ENCODE peak calls at places on chromosomes 12 and 14, in seven cellular contexts. One of them, this sample, is unnamed.

GRCh38 chr12:43835264-43835655 is 621 bp upstream of the TMEM117 start:
- DNase-seq in H9: no peak
- DNase-seq in H1: no peak
- DNase-seq in trophoblast cell: no peak
- DNase-seq in IMR-90: peak; percentile 4
- DNase-seq in mesendoderm: no peak
- DNase-seq in mesenchymal stem cell: peak; percentile 34
- DNase-seq in this sample: no peak

GRCh38 chr12:84502907-84503787 is 409.5 kb downstream of the SLC6A15 start:
- DNase-seq in IMR-90: peak; percentile 72
- DNase-seq in mesenchymal stem cell: peak; percentile 75
- DNase-seq in H9: peak; percentile 68
- DNase-seq in mesendoderm: peak; percentile 79
- DNase-seq in H1: peak; percentile 69
- DNase-seq in trophoblast cell: peak; percentile 67
- DNase-seq in this sample: peak; percentile 52

GRCh38 chr12:65720739-65721138 is 103.5 kb upstream of the HMGA2 start:
- DNase-seq in IMR-90: no peak
- DNase-seq in H9: no peak
- DNase-seq in mesendoderm: no peak
- DNase-seq in mesenchymal stem cell: peak; percentile 12
- DNase-seq in H1: no peak
- DNase-seq in trophoblast cell: no peak
- DNase-seq in this sample: no peak

GRCh38 chr14:68692916-68693771 is 99.7 kb downstream of the ZFP36L1 start:
- DNase-seq in IMR-90: peak; percentile 82
- DNase-seq in mesendoderm: no peak
- DNase-seq in H1: no peak
- DNase-seq in mesenchymal stem cell: peak; percentile 91
- DNase-seq in H9: no peak
- DNase-seq in trophoblast cell: peak; percentile 64
- DNase-seq in this sample: no peak

GRCh38 chr12:56668197-56668457 is 20.0 kb downstream of the PTGES3 start:
- DNase-seq in trophoblast cell: no peak
- DNase-seq in IMR-90: no peak
- DNase-seq in mesenchymal stem cell: no peak
- DNase-seq in H1: no peak
- DNase-seq in H9: no peak
- DNase-seq in mesendoderm: no peak
- DNase-seq in this sample: no peak

GRCh38 chr14:100679707-100680438 is 46.8 kb upstream of the DLK1 start:
- DNase-seq in mesendoderm: no peak
- DNase-seq in IMR-90: peak; percentile 73
- DNase-seq in H1: no peak
- DNase-seq in H9: no peak
- DNase-seq in trophoblast cell: peak; percentile 60
- DNase-seq in mesenchymal stem cell: peak; percentile 97
- DNase-seq in this sample: no peak

GRCh38 chr12:19778822-19779221 is 339.5 kb downstream of the AEBP2 start:
- DNase-seq in H1: no peak
- DNase-seq in trophoblast cell: no peak
- DNase-seq in mesendoderm: no peak
- DNase-seq in mesenchymal stem cell: no peak
- DNase-seq in H9: no peak
- DNase-seq in IMR-90: no peak
- DNase-seq in this sample: no peak

GRCh38 chr12:50087995-50088394 is 2.9 kb downstream of the SMARCD1 start:
- DNase-seq in trophoblast cell: no peak
- DNase-seq in mesendoderm: no peak
- DNase-seq in mesenchymal stem cell: peak; percentile 54
- DNase-seq in H1: no peak
- DNase-seq in H9: no peak
- DNase-seq in IMR-90: peak; percentile 85
- DNase-seq in this sample: no peak

GRCh38 chr12:57005980-57006808 is at the start of gene ZBTB39:
- DNase-seq in H1: peak; percentile 81
- DNase-seq in H9: peak; percentile 75
- DNase-seq in trophoblast cell: peak; percentile 56
- DNase-seq in mesendoderm: peak; percentile 59
- DNase-seq in mesenchymal stem cell: peak; percentile 54
- DNase-seq in IMR-90: peak; percentile 35
- DNase-seq in this sample: peak; percentile 63

GRCh38 chr14:58327019-58327418 is 28.7 kb downstream of the ARID4A start:
- DNase-seq in trophoblast cell: no peak
- DNase-seq in mesendoderm: no peak
- DNase-seq in IMR-90: no peak
- DNase-seq in H9: no peak
- DNase-seq in mesenchymal stem cell: no peak
- DNase-seq in H1: no peak
- DNase-seq in this sample: no peak

GRCh38 chr12:1632702-1633101 is 3.7 kb downstream of the WNT5B start:
- DNase-seq in H1: no peak
- DNase-seq in mesendoderm: no peak
- DNase-seq in IMR-90: no peak
- DNase-seq in mesenchymal stem cell: no peak
- DNase-seq in trophoblast cell: no peak
- DNase-seq in H9: no peak
- DNase-seq in this sample: no peak

GRCh38 chr12:109098142-109098652 is 800 bp downstream of the UNG start:
- DNase-seq in H9: no peak
- DNase-seq in mesenchymal stem cell: peak; percentile 81
- DNase-seq in trophoblast cell: peak; percentile 61
- DNase-seq in mesendoderm: no peak
- DNase-seq in IMR-90: peak; percentile 60
- DNase-seq in H1: no peak
- DNase-seq in this sample: no peak

GRCh38 chr12:4277856-4278581 is 4.5 kb downstream of the CCND2 start:
- DNase-seq in trophoblast cell: no peak
- DNase-seq in IMR-90: no peak
- DNase-seq in mesendoderm: no peak
- DNase-seq in mesenchymal stem cell: no peak
- DNase-seq in H9: peak; percentile 10
- DNase-seq in H1: no peak
- DNase-seq in this sample: no peak

GRCh38 chr14:70282666-70283065 is 76.8 kb downstream of the COX16 start:
- DNase-seq in IMR-90: no peak
- DNase-seq in trophoblast cell: no peak
- DNase-seq in H9: no peak
- DNase-seq in mesenchymal stem cell: no peak
- DNase-seq in H1: no peak
- DNase-seq in mesendoderm: no peak
- DNase-seq in this sample: no peak

GRCh38 chr14:32507029-32507984 is 178.2 kb downstream of the AKAP6 start:
- DNase-seq in trophoblast cell: peak; percentile 53
- DNase-seq in H9: no peak
- DNase-seq in H1: no peak
- DNase-seq in IMR-90: peak; percentile 90
- DNase-seq in mesenchymal stem cell: peak; percentile 59
- DNase-seq in mesendoderm: peak; percentile 56
- DNase-seq in this sample: no peak

GRCh38 chr14:102539544-102540309 is 30.2 kb upstream of the ANKRD9 start:
- DNase-seq in H9: no peak
- DNase-seq in H1: no peak
- DNase-seq in IMR-90: peak; percentile 58
- DNase-seq in mesenchymal stem cell: no peak
- DNase-seq in trophoblast cell: peak; percentile 66
- DNase-seq in mesendoderm: no peak
- DNase-seq in this sample: no peak

GRCh38 chr14:101230161-101230850 is 326.8 kb upstream of the RTL1 start:
- DNase-seq in mesendoderm: peak; percentile 49
- DNase-seq in H9: peak; percentile 31
- DNase-seq in trophoblast cell: no peak
- DNase-seq in H1: peak; percentile 40
- DNase-seq in IMR-90: no peak
- DNase-seq in mesenchymal stem cell: no peak
- DNase-seq in this sample: no peak

GRCh38 chr14:84797326-84797725 is 732.6 kb upstream of the FLRT2 start:
- DNase-seq in H1: no peak
- DNase-seq in mesenchymal stem cell: no peak
- DNase-seq in IMR-90: no peak
- DNase-seq in H9: no peak
- DNase-seq in trophoblast cell: no peak
- DNase-seq in mesendoderm: no peak
- DNase-seq in this sample: no peak

GRCh38 chr12:49951411-49952105 is 1.0 kb downstream of the AQP2 start:
- DNase-seq in H1: no peak
- DNase-seq in mesendoderm: no peak
- DNase-seq in trophoblast cell: no peak
- DNase-seq in H9: no peak
- DNase-seq in IMR-90: no peak
- DNase-seq in mesenchymal stem cell: no peak
- DNase-seq in this sample: no peak

GRCh38 chr14:26199096-26199495 is 398.7 kb downstream of the NOVA1 start:
- DNase-seq in mesendoderm: peak; percentile 20
- DNase-seq in H1: no peak
- DNase-seq in H9: no peak
- DNase-seq in mesenchymal stem cell: no peak
- DNase-seq in trophoblast cell: no peak
- DNase-seq in IMR-90: no peak
- DNase-seq in this sample: no peak

GRCh38 chr12:57454566-57455373 is at the start of gene INHBE:
- DNase-seq in mesenchymal stem cell: peak; percentile 72
- DNase-seq in trophoblast cell: no peak
- DNase-seq in IMR-90: peak; percentile 96
- DNase-seq in H1: peak; percentile 95
- DNase-seq in mesendoderm: peak; percentile 97
- DNase-seq in H9: peak; percentile 97
- DNase-seq in this sample: peak; percentile 54

GRCh38 chr12:32789446-32789845 is 33.7 kb upstream of the YARS2 start:
- DNase-seq in trophoblast cell: no peak
- DNase-seq in mesenchymal stem cell: no peak
- DNase-seq in IMR-90: no peak
- DNase-seq in mesendoderm: no peak
- DNase-seq in H1: no peak
- DNase-seq in H9: no peak
- DNase-seq in this sample: no peak
- H3K23ac ChIP-seq in trophoblast cell: no peak overlapping the region
- H3K23ac ChIP-seq in mesenchymal stem cell: no peak overlapping the region
- H3K23ac ChIP-seq in IMR-90: no peak overlapping the region
- H3K23ac ChIP-seq in mesendoderm: no peak overlapping the region
- H3K23ac ChIP-seq in H1: no peak overlapping the region
- H3K23ac ChIP-seq in H9: no peak overlapping the region
- H3K23ac ChIP-seq in this sample: no peak overlapping the region

GRCh38 chr14:52876311-52876710 is 74.5 kb downstream of the FERMT2 start:
- DNase-seq in IMR-90: peak; percentile 77
- DNase-seq in mesenchymal stem cell: peak; percentile 37
- DNase-seq in H9: no peak
- DNase-seq in mesendoderm: peak; percentile 70
- DNase-seq in trophoblast cell: peak; percentile 79
- DNase-seq in H1: no peak
- DNase-seq in this sample: no peak
- H3K23ac ChIP-seq in IMR-90: no peak overlapping the region
- H3K23ac ChIP-seq in mesenchymal stem cell: no peak overlapping the region
- H3K23ac ChIP-seq in H9: no peak overlapping the region
- H3K23ac ChIP-seq in mesendoderm: no peak overlapping the region
- H3K23ac ChIP-seq in trophoblast cell: no peak overlapping the region
- H3K23ac ChIP-seq in H1: no peak overlapping the region
- H3K23ac ChIP-seq in this sample: no peak overlapping the region

DNA sequence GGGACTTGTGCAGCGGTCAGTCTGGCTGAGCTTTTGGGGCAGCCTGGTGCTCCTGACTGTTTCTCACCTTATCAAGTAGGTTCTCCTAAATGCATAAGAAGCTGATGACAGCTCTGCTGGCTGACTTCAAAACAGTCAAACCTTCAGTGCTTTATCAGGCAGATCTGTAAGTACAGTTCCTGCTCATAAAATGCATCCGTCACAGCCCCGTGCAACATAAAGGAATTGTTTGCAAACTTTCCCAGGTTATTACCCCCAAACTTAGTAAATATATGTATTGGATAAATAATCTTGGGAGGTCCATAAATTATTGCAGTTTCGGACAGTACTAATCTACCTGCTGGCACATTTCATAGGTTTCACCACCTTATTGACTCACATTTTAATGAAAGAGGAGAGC is 10.7 kb downstream of the TUNAR start:
- DNase-seq in IMR-90: no peak
- DNase-seq in mesendoderm: no peak
- DNase-seq in H9: no peak
- DNase-seq in mesenchymal stem cell: no peak
- DNase-seq in trophoblast cell: no peak
- DNase-seq in H1: no peak
- DNase-seq in this sample: no peak
- H3K23ac ChIP-seq in IMR-90: no peak overlapping the region
- H3K23ac ChIP-seq in mesendoderm: no peak overlapping the region
- H3K23ac ChIP-seq in H9: no peak overlapping the region
- H3K23ac ChIP-seq in mesenchymal stem cell: no peak overlapping the region
- H3K23ac ChIP-seq in trophoblast cell: no peak overlapping the region
- H3K23ac ChIP-seq in H1: no peak overlapping the region
- H3K23ac ChIP-seq in this sample: no peak overlapping the region

GRCh38 chr12:30810918-30811317 is 56.2 kb upstream of the CAPRIN2 start:
- DNase-seq in mesendoderm: no peak
- DNase-seq in mesenchymal stem cell: no peak
- DNase-seq in H9: no peak
- DNase-seq in H1: no peak
- DNase-seq in trophoblast cell: no peak
- DNase-seq in IMR-90: no peak
- DNase-seq in this sample: no peak
- H3K23ac ChIP-seq in mesendoderm: no peak overlapping the region
- H3K23ac ChIP-seq in mesenchymal stem cell: no peak overlapping the region
- H3K23ac ChIP-seq in H9: no peak overlapping the region
- H3K23ac ChIP-seq in H1: no peak overlapping the region
- H3K23ac ChIP-seq in trophoblast cell: no peak overlapping the region
- H3K23ac ChIP-seq in IMR-90: no peak overlapping the region
- H3K23ac ChIP-seq in this sample: no peak overlapping the region

This sample was measured in neuronal stem cell.